ENCODE peak calls at places on chromosomes 16 and 17, in nine cellular contexts. J, Y, M, W, N, H, C, G and U are unnamed samples.

GRCh38 chr17:35768796-35769195 is 8.1 kb downstream of the C17orf50 start:
- DNase-seq in J (no peak), Y (no peak), M (no peak), W (no peak), N (no peak), H (no peak), C (no peak), G (no peak), U (no peak)

GRCh38 chr17:49157784-49158183 is 25.2 kb downstream of the B4GALNT2 start:
- DNase-seq in J (no peak), Y (peak), M (no peak), W (peak), N (no peak), H (no peak), C (no peak), G (no peak), U (no peak)

GRCh38 chr16:49563666-49564065 is 190.1 kb downstream of the C16orf78 start:
- DNase-seq in J (no peak), Y (peak), M (no peak), W (peak), N (no peak), H (no peak), C (no peak), G (no peak), U (no peak)

GRCh38 chr17:30352247-30352814 is 18.5 kb upstream of the TMIGD1 start:
- DNase-seq in J (no peak), Y (no peak), M (no peak), W (no peak), N (no peak), H (no peak), C (no peak), G (no peak), U (no peak)

GRCh38 chr16:72666267-72666666 is 381.7 kb downstream of the ZFHX3 start:
- DNase-seq in J (no peak), Y (peak), M (no peak), W (peak), N (no peak), H (no peak), C (no peak), G (no peak), U (peak)

GRCh38 chr16:55505333-55506015 is 3.4 kb upstream of the LPCAT2 start:
- DNase-seq in J (no peak), Y (no peak), M (no peak), W (no peak), N (no peak), H (no peak), C (no peak), G (no peak), U (no peak)

GRCh38 chr16:50300942-50301625 is 34.7 kb downstream of the ADCY7 start:
- DNase-seq in J (no peak), Y (peak), M (no peak), W (peak), N (no peak), H (no peak), C (no peak), G (no peak), U (no peak)

GRCh38 chr16:1299012-1299867 is 10.2 kb upstream of the UBE2I start:
- DNase-seq in J (no peak), Y (no peak), M (no peak), W (no peak), N (no peak), H (no peak), C (no peak), G (no peak), U (no peak)

GRCh38 chr17:69735285-69735684 is 320.8 kb downstream of the MAP2K6 start:
- DNase-seq in J (no peak), Y (no peak), M (no peak), W (no peak), N (no peak), H (no peak), C (no peak), G (no peak), U (no peak)